ENCODE peak calls at places on chromosomes 5 and 9, in five cellular contexts. T is AG10803, N is body of pancreas, D is PC-3, Y is HCT116. F is an unnamed sample.
A peak's percentile ranks its signal among the peaks of the same experiment; 100 is the strongest.

GRCh38 chr9:99905833-99906402 is 536 bp upstream of the STX17 start:
- DNase-seq in Y (no peak), N (peak; percentile 43), D (peak; percentile 74), T (no peak), F (peak; percentile 81)

GRCh38 chr5:170235881-170236864 is 3.4 kb downstream of the C5orf58 start:
- DNase-seq in Y (no peak), D (no peak), T (no peak), N (no peak), F (no peak)

GRCh38 chr5:115309751-115310370 is 13.4 kb upstream of the CCDC112 start:
- DNase-seq in D (peak; percentile 82), T (peak; percentile 52), Y (peak; percentile 49), N (no peak), F (peak; percentile 72)

GRCh38 chr9:12723409-12724028 is 30.3 kb downstream of the TYRP1 start:
- DNase-seq in N (no peak), T (peak; percentile 31), D (peak; percentile 50), Y (peak; percentile 23), F (peak; percentile 52)

GRCh38 chr5:154134499-154134898 is 56.0 kb upstream of the GALNT10 start:
- DNase-seq in N (no peak), D (no peak), T (no peak), Y (no peak), F (no peak)

GRCh38 chr5:55994502-55994997 is at the start of gene IL6ST:
- DNase-seq in D (peak; percentile 49), Y (no peak), T (peak; percentile 83), N (peak; percentile 81), F (peak; percentile 85)

GRCh38 chr9:100394819-100395218 is 32.1 kb upstream of the MSANTD3 start:
- DNase-seq in T (peak; percentile 59), N (no peak), D (no peak), Y (no peak), F (no peak)

GRCh38 chr9:27383524-27383923 is 86.6 kb upstream of the EQTN start:
- DNase-seq in N (no peak), Y (no peak), D (no peak), T (no peak), F (no peak)

GRCh38 chr9:89576404-89576824 is 28.4 kb upstream of the GADD45G start:
- DNase-seq in Y (peak; percentile 18), T (peak; percentile 29), N (no peak), D (peak; percentile 48), F (peak; percentile 36)

GRCh38 chr9:84070590-84070989 is 90.0 kb downstream of the RMI1 start:
- DNase-seq in N (no peak), D (no peak), Y (no peak), T (no peak), F (no peak)

GRCh38 chr5:62066878-62067277 is 239.1 kb upstream of the KIF2A start:
- DNase-seq in T (no peak), Y (no peak), D (no peak), N (no peak), F (no peak)

GRCh38 chr9:81671880-81672280 is 17.5 kb downstream of the TLE1 start:
- DNase-seq in N (peak; percentile 77), T (peak; percentile 28), Y (no peak), D (no peak), F (no peak)

GRCh38 chr5:114417519-114417918 is 55.6 kb downstream of the KCNN2 start:
- DNase-seq in D (no peak), N (no peak), Y (no peak), T (no peak), F (no peak)

GRCh38 chr5:20113031-20113685 is 125.2 kb upstream of the CDH18 start:
- DNase-seq in Y (no peak), T (no peak), D (no peak), N (no peak), F (no peak)

GRCh38 chr5:179418972-179419371 is 73.7 kb upstream of the ADAMTS2 start:
- DNase-seq in N (no peak), Y (no peak), D (no peak), T (no peak), F (no peak)

GRCh38 chr5:67793418-67793817 is 422.1 kb upstream of the PIK3R1 start:
- DNase-seq in D (no peak), T (no peak), Y (no peak), N (no peak), F (no peak)

GRCh38 chr5:149406979-149407306 is 27.9 kb upstream of the IL17B start:
- DNase-seq in N (no peak), Y (no peak), D (no peak), T (no peak), F (no peak)

GRCh38 chr5:132267931-132268501 is 10.5 kb downstream of the PDLIM4 start:
- DNase-seq in T (no peak), Y (no peak), N (no peak), D (no peak), F (no peak)

GRCh38 chr5:147437161-147437596 is 72.7 kb downstream of the DPYSL3 start:
- DNase-seq in Y (no peak), D (no peak), T (peak; percentile 68), N (peak; percentile 13), F (no peak)

GRCh38 chr5:177098103-177098771 is 11.5 kb downstream of the FGFR4 start:
- DNase-seq in D (no peak), T (peak; percentile 50), N (no peak), Y (no peak), F (no peak)

GRCh38 chr5:171484460-171484899 is 65.0 kb downstream of the FGF18 start:
- DNase-seq in D (peak; percentile 50), N (no peak), T (peak; percentile 18), Y (peak; percentile 10), F (peak; percentile 36)

GRCh38 chr5:5344051-5344571 is 78.4 kb upstream of the ICE1 start:
- DNase-seq in T (no peak), Y (no peak), N (no peak), D (no peak), F (no peak)

GRCh38 chr9:132663120-132663519 is 6.7 kb downstream of the DDX31 start:
- DNase-seq in T (no peak), Y (no peak), N (no peak), D (no peak), F (no peak)

GRCh38 chr5:149071216-149071615 is 8.4 kb upstream of the SH3TC2 start:
- DNase-seq in D (no peak), N (no peak), Y (no peak), T (no peak), F (no peak)

GRCh38 chr9:29212590-29213373 is 1639.5 kb upstream of the C9orf72 start:
- DNase-seq in T (no peak), Y (no peak), D (peak; percentile 30), N (peak; percentile 21), F (peak; percentile 35)

GRCh38 chr9:26833792-26834191 is 58.8 kb downstream of the CAAP1 start:
- DNase-seq in N (no peak), Y (no peak), D (no peak), T (peak; percentile 16), F (peak; percentile 8)

GRCh38 chr5:78907255-78907886 is 77.7 kb downstream of the ARSB start:
- DNase-seq in Y (no peak), D (no peak), T (peak; percentile 91), N (peak; percentile 33), F (peak; percentile 63)

GRCh38 chr9:114046237-114046755 is 31.8 kb downstream of the AMBP start:
- DNase-seq in T (no peak), N (no peak), Y (no peak), D (peak; percentile 27), F (peak; percentile 61)

GRCh38 chr9:110602281-110602680 is 22.7 kb upstream of the SVEP1 start:
- DNase-seq in N (no peak), Y (no peak), D (peak; percentile 44), T (peak; percentile 41), F (peak; percentile 83)

DNA sequence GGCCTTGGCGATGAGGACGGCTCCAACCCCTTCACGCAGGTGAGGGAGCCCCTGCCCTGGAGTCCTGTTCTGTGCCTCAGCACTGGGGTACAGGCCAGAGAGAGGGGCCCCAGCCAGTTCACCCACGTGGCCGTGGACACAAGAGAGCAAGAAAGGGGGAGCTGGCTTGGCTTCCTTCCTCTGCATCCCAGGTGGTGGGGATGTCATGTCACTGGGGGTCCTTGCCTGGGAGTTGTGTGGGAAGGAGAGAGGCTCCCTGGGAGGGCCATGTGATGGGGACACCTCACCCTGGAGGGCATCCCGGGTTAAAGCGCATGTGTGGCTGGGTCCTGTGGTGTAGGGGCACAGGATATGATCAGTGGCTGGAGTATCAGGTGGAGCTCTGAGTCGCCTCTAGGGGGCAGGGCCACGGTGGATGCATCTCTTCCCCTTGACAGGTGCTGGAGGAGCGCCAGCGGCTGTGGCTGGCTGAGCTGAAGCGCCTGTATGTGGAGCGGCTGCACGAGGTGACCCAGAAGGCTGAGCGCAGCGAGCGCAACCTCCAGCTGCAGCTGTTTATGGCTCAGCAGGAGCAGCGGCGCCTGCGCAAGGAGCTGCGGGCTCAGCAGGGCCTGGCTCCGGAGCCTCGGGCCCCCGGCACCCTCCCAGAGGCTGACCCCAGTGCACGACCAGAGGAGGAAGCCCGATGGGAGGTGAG is 7.5 kb downstream of the N4BP3 start:
- DNase-seq in T (peak; percentile 44), D (peak; percentile 96), Y (no peak), N (peak; percentile 96), F (peak; percentile 75)
- H3K4me3 ChIP-seq in T (peak overlapping the region; percentile 39), D (peak overlapping the region; percentile 41), Y (no peak overlapping the region), N (no peak overlapping the region), F (no peak overlapping the region)

GRCh38 chr5:29252390-29252789 is 1941.1 kb upstream of the CDH6 start:
- DNase-seq in N (no peak), T (no peak), D (no peak), Y (no peak), F (no peak)
- TF ChIP-seq CTCF in N (no peak), T (no peak), D (peak; percentile 36), Y (no peak), F (no peak)

DNA sequence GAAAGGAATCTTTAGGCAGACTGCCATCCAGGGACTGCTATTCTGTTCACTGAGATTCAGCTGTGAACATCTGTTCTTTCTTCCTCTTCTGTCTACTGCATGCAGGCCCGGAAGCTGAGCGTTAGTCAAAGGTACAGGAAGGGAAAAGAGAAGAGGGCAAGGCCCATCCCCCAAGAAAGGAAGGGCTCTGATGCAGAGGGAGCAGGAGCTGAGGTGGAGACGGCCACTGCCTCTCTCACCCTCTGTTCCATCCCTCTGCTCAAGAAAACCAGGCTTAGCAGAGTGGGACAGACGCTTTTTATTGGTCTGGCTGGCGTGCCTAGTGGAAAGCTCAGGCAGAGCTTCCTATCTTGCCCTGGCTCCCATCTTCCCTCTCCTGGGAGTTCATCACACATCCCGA is 57.5 kb downstream of the PFDN1 start:
- DNase-seq in Y (no peak), T (no peak), D (no peak), N (no peak), F (no peak)
- H3K4me3 ChIP-seq in Y (no peak overlapping the region), T (no peak overlapping the region), D (no peak overlapping the region), N (no peak overlapping the region), F (no peak overlapping the region)

GRCh38 chr9:35832814-35833213 is 3.8 kb downstream of the TMEM8B start:
- DNase-seq in T (no peak), D (peak; percentile 28), Y (no peak), N (peak; percentile 30), F (peak; percentile 33)

GRCh38 chr9:35834260-35835215 is 5.5 kb downstream of the TMEM8B start:
- DNase-seq in N (no peak), D (no peak), T (no peak), Y (no peak), F (no peak)

GRCh38 chr9:35836595-35836994 is 7.6 kb downstream of the TMEM8B start:
- DNase-seq in N (no peak), Y (no peak), T (no peak), D (no peak), F (no peak)

GRCh38 chr9:35835766-35836165 is 6.7 kb downstream of the TMEM8B start:
- DNase-seq in T (no peak), N (no peak), Y (no peak), D (no peak), F (no peak)

DNA sequence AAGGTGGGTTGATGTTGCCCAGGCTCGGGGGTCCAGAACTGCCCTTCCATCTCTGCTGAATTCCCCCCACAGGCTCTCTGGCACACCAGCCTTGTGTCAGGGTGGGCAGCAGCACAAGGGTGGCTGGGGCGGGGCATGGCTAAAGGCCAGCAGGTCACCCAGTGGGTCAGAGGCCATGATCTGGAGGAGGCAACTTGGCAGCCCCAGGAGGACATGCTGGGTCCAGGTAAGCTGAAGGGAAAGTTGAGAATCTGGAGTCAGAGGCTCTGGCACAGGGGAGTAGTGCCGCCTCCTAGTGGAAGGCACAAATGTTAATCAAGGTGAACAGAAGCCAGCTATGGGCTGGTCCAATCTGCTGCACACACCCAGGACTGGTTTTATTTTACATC is 6.2 kb downstream of the TMEM8B start:
- DNase-seq in T (no peak), N (no peak), D (peak; percentile 22), Y (no peak), F (peak; percentile 19)
- TF ChIP-seq CTCF in T (peak; percentile 28), N (peak; percentile 31), D (peak; percentile 48), Y (peak; percentile 22), F (peak; percentile 35)